ENCODE peak calls at places on chromosomes 3 and 15, in six cellular contexts. R, E, A, Y, I and F are unnamed samples.
A peak's percentile ranks its signal among the peaks of the same experiment; 100 is the strongest.

GRCh38 chr3:67468511-67468910 is 185.9 kb downstream of the SUCLG2 start:
- DNase-seq in R (peak; percentile 2), E (no peak), A (no peak), Y (no peak), I (no peak), F (no peak)

GRCh38 chr3:56323986-56324420 is 144.3 kb downstream of the ERC2 start:
- DNase-seq in R (no peak), E (no peak), A (no peak), Y (no peak), I (no peak), F (no peak)

GRCh38 chr3:47512416-47513124 is 942 bp downstream of the ELP6 start:
- DNase-seq in R (no peak), E (peak; percentile 55), A (no peak), Y (no peak), I (peak; percentile 54), F (no peak)

GRCh38 chr3:189824629-189825312 is 193.6 kb downstream of the TP63 start:
- DNase-seq in R (peak; percentile 84), E (no peak), A (no peak), Y (no peak), I (no peak), F (no peak)

GRCh38 chr3:187955076-187955952 is 198.6 kb upstream of the LPP start:
- DNase-seq in R (peak; percentile 87), E (no peak), A (peak; percentile 45), Y (no peak), I (no peak), F (no peak)

GRCh38 chr3:72105306-72105705 is 320.4 kb upstream of the PROK2 start:
- DNase-seq in R (no peak), E (no peak), A (no peak), Y (no peak), I (no peak), F (no peak)

GRCh38 chr3:77780621-77781020 is 740.7 kb downstream of the ROBO2 start:
- DNase-seq in R (no peak), E (no peak), A (no peak), Y (no peak), I (no peak), F (no peak)

GRCh38 chr3:48561045-48561736 is 2.4 kb downstream of the UCN2 start:
- DNase-seq in R (no peak), E (peak; percentile 83), A (peak; percentile 71), Y (peak; percentile 38), I (peak; percentile 83), F (no peak)

GRCh38 chr15:76566276-76566675 is 229.7 kb downstream of the ISL2 start:
- DNase-seq in R (no peak), E (no peak), A (no peak), Y (no peak), I (no peak), F (no peak)

GRCh38 chr3:72088486-72089025 is 303.6 kb upstream of the PROK2 start:
- DNase-seq in R (peak; percentile 11), E (no peak), A (no peak), Y (no peak), I (no peak), F (no peak)

GRCh38 chr3:72144773-72145505 is 360.0 kb upstream of the PROK2 start:
- DNase-seq in R (no peak), E (peak; percentile 35), A (peak; percentile 48), Y (no peak), I (peak; percentile 79), F (no peak)

GRCh38 chr3:120567370-120568197 is 28.6 kb upstream of the NDUFB4 start:
- DNase-seq in R (peak; percentile 45), E (peak; percentile 63), A (peak; percentile 11), Y (no peak), I (no peak), F (no peak)

GRCh38 chr15:85340852-85341251 is 39.6 kb upstream of the AKAP13 start:
- DNase-seq in R (no peak), E (no peak), A (no peak), Y (no peak), I (no peak), F (no peak)

GRCh38 chr3:49333091-49333490 is 6.8 kb downstream of the USP4 start:
- DNase-seq in R (no peak), E (no peak), A (no peak), Y (no peak), I (no peak), F (no peak)

GRCh38 chr15:83320404-83320803 is 35.9 kb upstream of the BNC1 start:
- DNase-seq in R (peak; percentile 42), E (no peak), A (no peak), Y (no peak), I (no peak), F (no peak)

GRCh38 chr15:94266000-94266399 is 34.6 kb downstream of the MCTP2 start:
- DNase-seq in R (no peak), E (no peak), A (peak; percentile 10), Y (no peak), I (no peak), F (no peak)

GRCh38 chr15:44081223-44082013 is 113.7 kb downstream of the FRMD5 start:
- DNase-seq in R (no peak), E (no peak), A (no peak), Y (no peak), I (no peak), F (no peak)

GRCh38 chr3:108053025-108053424 is 37.8 kb downstream of the CD47 start:
- DNase-seq in R (no peak), E (no peak), A (no peak), Y (no peak), I (no peak), F (no peak)

GRCh38 chr3:42653560-42654330 is at the start of gene ZBTB47:
- DNase-seq in R (no peak), E (no peak), A (no peak), Y (no peak), I (no peak), F (no peak)

GRCh38 chr3:119664850-119665379 is 4.5 kb upstream of the POPDC2 start:
- DNase-seq in R (peak; percentile 21), E (no peak), A (peak; percentile 39), Y (no peak), I (no peak), F (no peak)

GRCh38 chr15:47673343-47673761 is 44.0 kb upstream of the SEMA6D start:
- DNase-seq in R (no peak), E (peak; percentile 31), A (no peak), Y (no peak), I (no peak), F (no peak)

GRCh38 chr15:92091155-92091734 is 237.7 kb downstream of the SLCO3A1 start:
- DNase-seq in R (peak; percentile 60), E (peak; percentile 47), A (peak; percentile 28), Y (no peak), I (peak; percentile 60), F (no peak)

GRCh38 chr3:31456373-31456772 is 76.4 kb upstream of the STT3B start:
- DNase-seq in R (no peak), E (no peak), A (no peak), Y (no peak), I (no peak), F (no peak)

GRCh38 chr3:89795506-89795905 is 688.1 kb downstream of the EPHA3 start:
- DNase-seq in R (no peak), E (no peak), A (no peak), Y (no peak), I (no peak), F (no peak)

GRCh38 chr3:54042259-54042823 is 80.0 kb upstream of the CACNA2D3 start:
- DNase-seq in R (no peak), E (no peak), A (no peak), Y (peak; percentile 5), I (no peak), F (no peak)

GRCh38 chr3:132871956-132872355 is 149.7 kb upstream of the NPHP3 start:
- DNase-seq in R (no peak), E (no peak), A (no peak), Y (no peak), I (no peak), F (no peak)

DNA sequence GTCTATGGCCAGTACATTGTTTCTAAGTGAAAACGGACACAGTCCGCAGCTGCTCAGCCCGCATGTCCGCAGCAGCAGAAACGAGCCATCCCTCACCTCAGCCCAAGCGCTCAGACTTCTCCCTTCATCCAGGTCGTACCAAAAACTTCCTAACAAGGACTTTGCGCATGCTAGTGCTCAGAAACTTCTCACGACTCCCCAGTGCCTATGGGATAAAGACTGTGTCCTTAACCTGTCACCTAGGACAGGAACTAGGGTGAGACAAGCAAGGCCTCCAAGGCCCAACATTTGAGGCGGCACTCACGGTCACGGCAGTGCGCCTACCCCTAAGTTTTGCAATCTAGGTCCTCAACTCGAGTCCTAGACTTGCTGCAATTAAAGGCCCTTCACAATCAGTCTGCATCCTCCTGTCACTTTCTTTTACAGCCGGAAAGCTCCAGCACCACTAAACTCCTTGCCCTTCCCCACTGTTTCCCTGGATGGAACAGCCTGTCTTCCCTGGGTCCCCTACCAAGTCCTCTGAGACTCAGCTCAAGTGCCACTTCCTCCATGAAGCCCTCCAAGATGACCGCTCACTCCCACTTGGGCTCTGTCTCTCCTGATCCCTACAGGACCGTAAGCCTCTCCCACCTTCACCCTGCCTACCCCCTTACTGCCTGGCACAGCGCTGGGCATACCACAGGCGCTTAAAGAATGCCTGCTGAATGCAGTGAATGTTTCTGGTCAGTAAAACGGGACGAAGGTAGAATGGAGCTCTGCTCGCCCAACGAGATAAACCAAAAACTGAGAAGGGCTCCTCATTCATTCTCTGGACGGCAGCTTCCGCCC is 1.2 kb downstream of the CLN6 start:
- DNase-seq in R (peak; percentile 26), E (peak; percentile 43), A (no peak), Y (no peak), I (peak; percentile 29), F (no peak)
- TF ChIP-seq CHD2 in R (no peak), E (no peak), A (no peak), Y (no peak), I (no peak), F (no peak)

DNA sequence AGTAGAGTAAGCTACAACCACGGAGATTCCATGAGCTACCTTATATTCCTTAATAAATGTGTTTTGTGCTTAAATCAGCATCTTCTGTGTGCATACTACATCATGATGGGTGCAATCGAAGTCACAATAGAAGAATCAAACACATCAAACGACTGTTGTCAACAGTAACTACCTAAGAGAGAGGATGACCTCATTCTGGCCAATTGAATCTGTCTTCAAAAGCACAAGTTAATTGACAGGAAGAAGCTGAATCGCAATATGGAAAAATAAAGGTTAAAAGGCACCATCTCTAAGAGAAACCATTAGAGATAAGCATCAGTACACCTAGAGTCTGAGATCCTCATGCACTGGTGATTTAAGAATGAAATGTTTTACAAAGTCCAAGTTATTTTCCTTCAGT is 39.0 kb downstream of the CD200R1L start:
- DNase-seq in R (no peak), E (no peak), A (no peak), Y (no peak), I (no peak), F (no peak)
- TF ChIP-seq CHD2 in R (no peak), E (no peak), A (no peak), Y (no peak), I (no peak), F (no peak)

GRCh38 chr3:101077361-101078011 is 84.3 kb upstream of the ABI3BP start:
- DNase-seq in R (peak; percentile 73), E (no peak), A (no peak), Y (no peak), I (no peak), F (no peak)
- TF ChIP-seq CHD2 in R (no peak), E (no peak), A (no peak), Y (no peak), I (no peak), F (no peak)

DNA sequence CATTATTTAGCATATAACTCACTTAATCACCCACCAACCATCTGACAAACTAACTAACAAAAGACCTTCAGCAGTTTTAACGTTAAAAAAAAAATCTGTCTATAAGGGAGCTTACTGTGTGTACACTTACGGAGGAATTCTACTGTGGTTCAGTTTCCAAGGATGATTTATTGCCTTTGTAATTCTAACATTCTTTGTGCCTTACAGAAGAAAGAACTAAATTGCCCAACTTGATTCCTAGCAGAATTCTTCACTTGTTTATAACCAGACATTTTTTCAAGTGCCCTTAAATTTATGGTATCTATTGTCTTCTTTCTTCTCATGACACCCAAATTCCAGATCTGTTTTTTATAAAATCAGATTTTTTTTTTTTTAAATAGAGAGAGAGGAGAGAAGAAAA is 119.7 kb upstream of the IGSF10 start:
- DNase-seq in R (peak; percentile 38), E (no peak), A (no peak), Y (no peak), I (no peak), F (no peak)
- TF ChIP-seq CHD2 in R (no peak), E (no peak), A (no peak), Y (no peak), I (no peak), F (no peak)